ENCODE peak calls at places on chromosomes 1 and 21, in six cellular contexts. B is neural crest cell; T is activated T-cell treated with anti-CD3 and anti-CD28 coated beads for 1 hour; V is choroid plexus epithelial cell; R is activated naive CD4-positive, alpha-beta T cell; O is hepatic stellate cell. P is an unnamed sample.

GRCh38 chr1:179586107-179586823 is 5.4 kb upstream of the TDRD5 start:
- DNase-seq in B (peak), T (no peak), V (peak), R (no peak), O (no peak), P (peak)

GRCh38 chr1:147618077-147618569 is 52.2 kb downstream of the ACP6 start:
- DNase-seq in B (no peak), T (no peak), V (no peak), R (no peak), O (no peak), P (no peak)

GRCh38 chr1:201277441-201277840 is 5.9 kb upstream of the PKP1 start:
- DNase-seq in B (no peak), T (no peak), V (no peak), R (no peak), O (no peak), P (no peak)

GRCh38 chr21:46189213-46189958 is 5.1 kb upstream of the SPATC1L start:
- DNase-seq in B (no peak), T (no peak), V (peak), R (no peak), O (peak), P (no peak)

GRCh38 chr1:16258591-16259135 is 21.7 kb upstream of the CPLANE2 start:
- DNase-seq in B (no peak), T (no peak), V (no peak), R (no peak), O (no peak), P (no peak)

GRCh38 chr1:4976859-4977440 is 322.5 kb downstream of the AJAP1 start:
- DNase-seq in B (no peak), T (no peak), V (no peak), R (no peak), O (no peak), P (no peak)

GRCh38 chr1:226255380-226255779 is 31.9 kb downstream of the MIXL1 start:
- DNase-seq in B (no peak), T (no peak), V (peak), R (no peak), O (no peak), P (no peak)

GRCh38 chr1:178282949-178283367 is 189.1 kb downstream of the RASAL2 start:
- DNase-seq in B (no peak), T (no peak), V (peak), R (no peak), O (peak), P (no peak)

GRCh38 chr21:33761104-33762036 is 119.1 kb downstream of the ITSN1 start:
- DNase-seq in B (no peak), T (no peak), V (peak), R (no peak), O (peak), P (peak)

GRCh38 chr1:243301059-243301458 is 45.2 kb downstream of the SDCCAG8 start:
- DNase-seq in B (no peak), T (no peak), V (peak), R (no peak), O (no peak), P (no peak)

GRCh38 chr1:26887125-26887524 is 3.0 kb downstream of the GPN2 start:
- DNase-seq in B (no peak), T (no peak), V (peak), R (no peak), O (peak), P (no peak)

GRCh38 chr1:160767417-160768294 is 28.3 kb upstream of the LY9 start:
- DNase-seq in B (no peak), T (no peak), V (no peak), R (no peak), O (no peak), P (no peak)

GRCh38 chr1:54199151-54199764 is 572 bp downstream of the CYB5RL start:
- DNase-seq in B (no peak), T (no peak), V (no peak), R (no peak), O (no peak), P (no peak)

GRCh38 chr1:29574871-29575270 is 338.5 kb downstream of the PTPRU start:
- DNase-seq in B (no peak), T (no peak), V (no peak), R (no peak), O (no peak), P (no peak)

GRCh38 chr1:150696590-150696989 is 364 bp downstream of the GOLPH3L start:
- DNase-seq in B (no peak), T (no peak), V (no peak), R (no peak), O (no peak), P (no peak)

GRCh38 chr1:114002492-114003290 is 23.4 kb downstream of the OLFML3 start:
- DNase-seq in B (no peak), T (no peak), V (peak), R (no peak), O (peak), P (no peak)

GRCh38 chr1:150161747-150162581 is 12.2 kb downstream of the PLEKHO1 start:
- DNase-seq in B (no peak), T (no peak), V (peak), R (no peak), O (no peak), P (no peak)

GRCh38 chr1:178818416-178818815 is 52.5 kb downstream of the ANGPTL1 start:
- DNase-seq in B (no peak), T (no peak), V (peak), R (no peak), O (peak), P (no peak)

GRCh38 chr1:21337010-21337437 is 46.8 kb upstream of the ECE1 start:
- DNase-seq in B (no peak), T (no peak), V (no peak), R (no peak), O (peak), P (no peak)

GRCh38 chr1:53368314-53369033 is 40.6 kb upstream of the LRP8 start:
- DNase-seq in B (no peak), T (no peak), V (no peak), R (no peak), O (no peak), P (no peak)

GRCh38 chr1:84620720-84621313 is 46.6 kb upstream of the CTBS start:
- DNase-seq in B (peak), T (peak), V (peak), R (peak), O (peak), P (peak)

GRCh38 chr1:221708987-221709386 is 32.9 kb downstream of the DUSP10 start:
- DNase-seq in B (no peak), T (no peak), V (peak), R (no peak), O (no peak), P (no peak)

GRCh38 chr1:7482772-7483495 is 288.2 kb upstream of the VAMP3 start:
- DNase-seq in B (no peak), T (no peak), V (no peak), R (no peak), O (no peak), P (no peak)

GRCh38 chr1:91804546-91805023 is 81.4 kb downstream of the TGFBR3 start:
- DNase-seq in B (no peak), T (peak), V (peak), R (peak), O (no peak), P (no peak)

GRCh38 chr21:38303300-38303699 is 46.5 kb downstream of the KCNJ15 start:
- DNase-seq in B (no peak), T (no peak), V (peak), R (no peak), O (peak), P (no peak)

GRCh38 chr1:200867018-200867811 is 5.6 kb upstream of the GPR25 start:
- DNase-seq in B (no peak), T (no peak), V (peak), R (no peak), O (no peak), P (no peak)

GRCh38 chr1:54809496-54810074 is 8.5 kb upstream of the TTC22 start:
- DNase-seq in B (no peak), T (no peak), V (no peak), R (no peak), O (no peak), P (no peak)

GRCh38 chr1:155037043-155037442 is 3.4 kb downstream of the DCST1 start:
- DNase-seq in B (no peak), T (no peak), V (no peak), R (no peak), O (no peak), P (no peak)

GRCh38 chr1:111981871-111982270 is 7.6 kb downstream of the KCND3 start:
- DNase-seq in B (no peak), T (no peak), V (no peak), R (no peak), O (no peak), P (no peak)

GRCh38 chr1:92291372-92291999 is 7.3 kb downstream of the GLMN start:
- DNase-seq in B (peak), T (no peak), V (peak), R (no peak), O (peak), P (no peak)

GRCh38 chr1:232077809-232078208 is 451.2 kb downstream of the DISC1 start:
- DNase-seq in B (no peak), T (no peak), V (no peak), R (no peak), O (no peak), P (no peak)

GRCh38 chr1:151577173-151577572 is 34.7 kb upstream of the SNX27 start:
- DNase-seq in B (no peak), T (no peak), V (no peak), R (no peak), O (no peak), P (no peak)

GRCh38 chr1:51073456-51073855 is 28.6 kb upstream of the C1orf185 start:
- DNase-seq in B (no peak), T (no peak), V (no peak), R (no peak), O (no peak), P (no peak)

GRCh38 chr1:52970149-52970548 is 43.1 kb downstream of the SCP2 start:
- DNase-seq in B (no peak), T (no peak), V (peak), R (no peak), O (no peak), P (no peak)

GRCh38 chr1:94335447-94335846 is 82.7 kb upstream of the ABCD3 start:
- DNase-seq in B (no peak), T (no peak), V (no peak), R (no peak), O (no peak), P (no peak)